ENCODE peak calls at places on chromosomes 4 and X, in six cellular contexts. F is K562, E is GM12878, P is HepG2, L is GM12891, H is H1. W is an unnamed sample.

GRCh38 chr4:148239406-148239805 is 202.8 kb downstream of the NR3C2 start:
- DNase-seq in F (no peak), E (no peak), P (no peak), L (no peak), H (no peak), W (no peak)

GRCh38 chr4:13829457-13829856 is 201.9 kb upstream of the BOD1L1 start:
- DNase-seq in F (no peak), E (no peak), P (no peak), L (no peak), H (no peak), W (no peak)

GRCh38 chrX:153723351-153724251 is 586 bp downstream of the BCAP31 start:
- DNase-seq in F (peak; percentile 67), E (no peak), P (peak; percentile 59), L (peak; percentile 54), H (peak; percentile 63), W (peak; percentile 59)

GRCh38 chrX:49054073-49054762 is 4.6 kb upstream of the CCDC120 start:
- DNase-seq in F (no peak), E (no peak), P (no peak), L (no peak), H (no peak), W (no peak)

GRCh38 chr4:13364178-13364577 is 120.0 kb downstream of the RAB28 start:
- DNase-seq in F (no peak), E (no peak), P (no peak), L (no peak), H (no peak), W (no peak)

GRCh38 chr4:161252520-161253141 is 911.2 kb downstream of the FSTL5 start:
- DNase-seq in F (peak; percentile 1), E (peak; percentile 15), P (peak; percentile 23), L (no peak), H (no peak), W (no peak)

GRCh38 chr4:166421556-166422156 is 548.6 kb downstream of the TLL1 start:
- DNase-seq in F (no peak), E (no peak), P (no peak), L (no peak), H (no peak), W (no peak)

GRCh38 chr4:7322166-7322991 is 112.4 kb downstream of the PSAPL1 start:
- DNase-seq in F (no peak), E (no peak), P (no peak), L (no peak), H (no peak), W (no peak)

GRCh38 chr4:47533689-47534347 is 48.7 kb downstream of the ATP10D start:
- DNase-seq in F (no peak), E (no peak), P (no peak), L (no peak), H (no peak), W (no peak)

GRCh38 chrX:149512225-149512885 is 7.2 kb upstream of the IDS start:
- DNase-seq in F (peak; percentile 60), E (peak; percentile 13), P (peak; percentile 49), L (no peak), H (peak; percentile 60), W (no peak)

DNA sequence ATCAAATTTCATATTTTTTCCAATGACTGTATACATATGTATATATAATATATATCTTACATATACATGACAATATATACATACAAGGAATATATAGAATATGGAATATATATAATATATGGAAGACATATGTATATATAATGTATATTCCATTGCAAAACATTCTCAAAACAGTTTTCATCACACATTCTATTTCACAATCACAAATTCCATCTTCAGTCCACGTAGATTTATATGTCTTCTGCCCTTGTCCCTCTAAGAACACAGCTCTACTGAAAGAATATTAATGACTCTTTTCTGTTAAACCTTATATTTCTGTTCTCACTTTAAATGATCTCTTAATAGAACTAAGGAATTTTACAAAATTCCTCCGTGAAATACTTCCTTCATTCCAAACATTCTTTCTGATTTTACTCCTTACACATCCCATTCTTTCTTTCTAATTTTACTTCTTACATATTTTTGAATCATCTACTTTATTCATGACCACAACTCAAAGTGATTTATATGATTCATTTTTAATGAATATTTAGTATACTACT is 1043.1 kb upstream of the PABPC4L start:
- DNase-seq in F (no peak), E (no peak), P (no peak), L (no peak), H (no peak), W (no peak)
- TF ChIP-seq TAF1 in F (no peak), E (no peak), P (no peak), L (no peak), H (no peak), W (no peak)

DNA sequence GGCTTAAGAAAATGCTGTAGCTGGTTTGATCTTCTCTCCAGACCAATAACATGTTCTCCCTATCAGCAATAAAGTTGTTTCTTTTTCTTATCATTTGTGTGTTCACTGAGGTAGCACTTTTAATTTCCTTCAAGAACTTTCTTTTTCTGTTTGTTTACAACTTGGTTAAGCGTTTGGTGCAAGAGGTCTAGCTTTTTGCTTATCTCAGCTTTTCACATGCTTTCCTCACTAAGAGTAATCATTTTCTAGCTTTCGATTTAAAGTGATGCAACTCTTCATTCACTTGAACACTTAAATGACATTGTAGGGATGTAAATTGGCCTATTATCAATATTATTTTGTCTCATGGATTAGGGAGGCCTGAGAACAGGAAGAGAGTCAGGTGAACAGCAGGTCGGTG is 218.3 kb upstream of the SLC7A11 start:
- DNase-seq in F (no peak), E (no peak), P (no peak), L (no peak), H (no peak), W (no peak)
- TF ChIP-seq POLR2A in F (no peak), E (no peak), P (no peak), L (no peak), H (no peak), W (no peak)

GRCh38 chr4:113547487-113548042 is 214.0 kb downstream of the CAMK2D start:
- DNase-seq in F (peak; percentile 63), E (peak; percentile 97), P (peak; percentile 97), L (peak; percentile 33), H (peak; percentile 86), W (peak; percentile 20)
- TF ChIP-seq POLR2AphosphoS5 in F (no peak), E (no peak), P (no peak), L (peak; percentile 30), H (no peak), W (no peak)

DNA sequence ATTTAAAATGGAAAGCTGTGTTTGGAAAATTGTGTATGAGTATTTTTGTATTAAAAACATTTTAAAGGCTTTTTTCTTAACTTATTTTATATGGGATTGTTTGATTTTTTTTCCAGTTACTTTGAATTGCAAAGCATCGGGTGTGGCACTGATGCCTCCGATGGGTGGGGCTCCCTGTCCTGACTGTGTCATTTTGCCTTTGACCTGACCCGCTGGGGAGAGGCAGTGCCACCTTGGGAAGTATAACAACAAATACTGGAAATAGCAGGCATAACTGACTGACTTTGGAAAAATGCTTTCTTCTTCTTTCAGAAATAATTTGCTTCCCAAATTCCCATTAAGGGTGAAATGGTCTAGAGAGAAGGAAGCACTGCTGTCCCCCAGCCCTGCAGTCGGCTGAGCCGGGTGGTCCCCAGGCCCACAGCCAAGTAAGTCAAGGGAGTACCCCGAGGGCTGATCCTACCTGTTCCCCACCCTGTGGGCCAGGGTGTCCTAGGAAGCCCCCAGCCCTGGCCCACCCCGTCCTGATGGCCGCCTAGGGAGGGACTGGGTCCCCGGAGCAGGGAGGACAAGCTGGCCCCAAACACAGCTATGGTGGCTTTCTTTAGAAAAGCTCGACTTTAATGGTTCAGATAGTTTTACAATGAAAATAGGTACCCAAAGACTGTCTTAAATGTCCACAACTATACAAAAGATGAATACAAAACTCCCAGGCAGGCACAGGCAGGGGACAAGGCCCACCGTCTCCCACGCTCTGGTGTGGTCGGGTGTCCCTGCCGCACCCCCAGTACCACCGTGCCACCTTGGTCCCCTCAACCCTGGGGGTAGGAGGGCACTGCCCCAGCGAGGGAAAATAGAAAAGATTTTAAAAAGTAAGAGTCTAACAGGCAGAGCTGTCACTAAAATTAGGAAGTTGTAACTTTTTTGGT is 26.4 kb downstream of the NELFA start:
- DNase-seq in F (no peak), E (no peak), P (no peak), L (no peak), H (no peak), W (no peak)
- TF ChIP-seq TAF1 in F (no peak), E (no peak), P (no peak), L (no peak), H (no peak), W (no peak)

W was measured in GM12892.